ENCODE peak calls at places on chromosomes 12 and 14, in ten cellular contexts. L is NCI-H460, R is heart right ventricle, G is pons, E is left cardiac atrium, A is neuronal stem cell, I is GDM1, Z is dorsolateral prefrontal cortex, J is NCI-H774, O is spleen. V is an unnamed sample.

GRCh38 chr14:24143511-24143910 is 2.1 kb upstream of the EMC9 start:
- DNase-seq in L (no peak), R (no peak), G (no peak), E (no peak), A (no peak), I (no peak), Z (no peak), J (no peak), O (peak; percentile 36), V (no peak)

GRCh38 chr12:124506145-124506831 is 61.1 kb downstream of the NCOR2 start:
- DNase-seq in L (no peak), R (peak; percentile 89), G (no peak), E (peak; percentile 92), A (no peak), I (peak; percentile 95), Z (no peak), J (no peak), O (peak; percentile 90), V (peak; percentile 77)

GRCh38 chr14:53470351-53471043 is 317.4 kb upstream of the DDHD1 start:
- DNase-seq in L (no peak), R (peak; percentile 12), G (peak; percentile 11), E (peak; percentile 30), A (no peak), I (no peak), Z (no peak), J (no peak), O (no peak), V (no peak)

GRCh38 chr14:55976619-55977018 is 141.6 kb upstream of the PELI2 start:
- DNase-seq in L (no peak), R (no peak), G (peak; percentile 25), E (no peak), A (no peak), I (no peak), Z (no peak), J (peak; percentile 3), O (no peak), V (peak; percentile 26)

GRCh38 chr14:95761436-95761835 is 47.5 kb upstream of the TCL1A start:
- DNase-seq in L (no peak), R (no peak), G (no peak), E (no peak), A (no peak), I (no peak), Z (no peak), J (no peak), O (no peak), V (no peak)

GRCh38 chr12:68831751-68832503 is 23.9 kb downstream of the MDM2 start:
- DNase-seq in L (no peak), R (no peak), G (no peak), E (no peak), A (no peak), I (no peak), Z (no peak), J (no peak), O (no peak), V (no peak)

GRCh38 chr12:17875230-17875629 is 214.8 kb downstream of the RERGL start:
- DNase-seq in L (no peak), R (no peak), G (no peak), E (no peak), A (no peak), I (no peak), Z (no peak), J (no peak), O (no peak), V (no peak)

GRCh38 chr12:39227218-39227617 is 215.7 kb downstream of the KIF21A start:
- DNase-seq in L (no peak), R (no peak), G (no peak), E (no peak), A (no peak), I (no peak), Z (no peak), J (no peak), O (no peak), V (no peak)

GRCh38 chr14:71776463-71777359 is 155.5 kb upstream of the RGS6 start:
- DNase-seq in L (no peak), R (no peak), G (peak; percentile 29), E (no peak), A (no peak), I (no peak), Z (no peak), J (no peak), O (no peak), V (no peak)

GRCh38 chr12:112182499-112182898 is 57.1 kb downstream of the TRAFD1 start:
- DNase-seq in L (no peak), R (no peak), G (peak; percentile 99), E (no peak), A (no peak), I (no peak), Z (peak; percentile 95), J (peak; percentile 23), O (peak; percentile 55), V (no peak)

GRCh38 chr14:68961781-68962584 is 17.1 kb downstream of the ACTN1 start:
- DNase-seq in L (no peak), R (no peak), G (no peak), E (no peak), A (peak; percentile 35), I (no peak), Z (peak; percentile 72), J (no peak), O (peak; percentile 61), V (no peak)

GRCh38 chr12:1815814-1816729 is 4.3 kb upstream of the LRTM2 start:
- DNase-seq in L (no peak), R (no peak), G (no peak), E (no peak), A (no peak), I (no peak), Z (no peak), J (no peak), O (no peak), V (no peak)

GRCh38 chr12:57195186-57195585 is 21.4 kb upstream of the NXPH4 start:
- DNase-seq in L (no peak), R (no peak), G (no peak), E (no peak), A (no peak), I (no peak), Z (no peak), J (no peak), O (no peak), V (no peak)

GRCh38 chr12:26869908-26870459 is 37.0 kb upstream of the ITPR2 start:
- DNase-seq in L (no peak), R (no peak), G (no peak), E (no peak), A (no peak), I (no peak), Z (no peak), J (no peak), O (no peak), V (no peak)

GRCh38 chr12:113815031-113815430 is 151.1 kb downstream of the RBM19 start:
- DNase-seq in L (no peak), R (no peak), G (no peak), E (no peak), A (no peak), I (no peak), Z (no peak), J (no peak), O (no peak), V (no peak)

GRCh38 chr14:55102141-55102547 is 26.9 kb upstream of the LGALS3 start:
- DNase-seq in L (peak; percentile 89), R (peak; percentile 75), G (peak; percentile 81), E (peak; percentile 81), A (no peak), I (no peak), Z (peak; percentile 57), J (peak; percentile 34), O (peak; percentile 85), V (peak; percentile 77)

GRCh38 chr12:124646385-124647230 is 79.2 kb upstream of the NCOR2 start:
- DNase-seq in L (no peak), R (no peak), G (no peak), E (no peak), A (no peak), I (peak; percentile 22), Z (peak; percentile 60), J (no peak), O (no peak), V (no peak)

GRCh38 chr14:39370415-39370814 is 61.8 kb downstream of the FBXO33 start:
- DNase-seq in L (no peak), R (no peak), G (no peak), E (no peak), A (no peak), I (no peak), Z (no peak), J (no peak), O (no peak), V (no peak)

GRCh38 chr14:89337912-89338311 is 79.1 kb downstream of the FOXN3 start:
- DNase-seq in L (no peak), R (no peak), G (no peak), E (no peak), A (no peak), I (no peak), Z (no peak), J (no peak), O (no peak), V (no peak)

GRCh38 chr14:64117671-64118402 is 176.3 kb downstream of the ESR2 start:
- DNase-seq in L (peak; percentile 82), R (peak; percentile 52), G (no peak), E (peak; percentile 60), A (no peak), I (no peak), Z (no peak), J (no peak), O (no peak), V (no peak)

GRCh38 chr14:80211143-80212024 is at the start of gene DIO2:
- DNase-seq in L (peak; percentile 45), R (peak; percentile 46), G (peak; percentile 73), E (peak; percentile 49), A (no peak), I (no peak), Z (peak; percentile 54), J (no peak), O (no peak), V (no peak)

GRCh38 chr12:57835366-57836288 is 10.9 kb downstream of the CTDSP2 start:
- DNase-seq in L (no peak), R (no peak), G (no peak), E (no peak), A (no peak), I (no peak), Z (no peak), J (no peak), O (no peak), V (no peak)

GRCh38 chr14:104567141-104567956 is 12.2 kb upstream of the C14orf180 start:
- DNase-seq in L (no peak), R (no peak), G (no peak), E (no peak), A (no peak), I (no peak), Z (no peak), J (no peak), O (no peak), V (no peak)

GRCh38 chr12:93163260-93164036 is 214.3 kb upstream of the NUDT4 start:
- DNase-seq in L (no peak), R (no peak), G (no peak), E (no peak), A (no peak), I (no peak), Z (no peak), J (no peak), O (no peak), V (no peak)

GRCh38 chr14:68291820-68292219 is 472.2 kb downstream of the RAD51B start:
- DNase-seq in L (no peak), R (no peak), G (no peak), E (no peak), A (no peak), I (no peak), Z (no peak), J (no peak), O (no peak), V (no peak)

GRCh38 chr14:20516921-20517320 is 11.6 kb downstream of the RNASE10 start:
- DNase-seq in L (no peak), R (no peak), G (no peak), E (no peak), A (no peak), I (no peak), Z (no peak), J (no peak), O (no peak), V (no peak)

GRCh38 chr14:61561657-61562276 is 133.5 kb upstream of the HIF1A start:
- DNase-seq in L (peak; percentile 93), R (peak; percentile 41), G (no peak), E (peak; percentile 86), A (no peak), I (no peak), Z (no peak), J (no peak), O (peak; percentile 81), V (peak; percentile 79)

GRCh38 chr14:52071675-52072074 is 2.8 kb upstream of the NID2 start:
- DNase-seq in L (no peak), R (no peak), G (peak; percentile 54), E (no peak), A (no peak), I (no peak), Z (no peak), J (no peak), O (no peak), V (no peak)